ENCODE peak calls at places on chromosomes 7 and 10, in nine cellular contexts. One of them, this sample, is unnamed.

GRCh38 chr7:128726673-128727072 is 12.5 kb upstream of the CALU start:
- DNase-seq in GM23338: no peak
- DNase-seq in LoVo: no peak
- DNase-seq in naive thymus-derived CD8-positive, alpha-beta T cell: no peak
- DNase-seq in NCI-H774: no peak
- DNase-seq in GM12865: no peak
- DNase-seq in MCF 10A: no peak
- DNase-seq in LHCN-M2: no peak
- DNase-seq in fibroblast of lung: no peak
- DNase-seq in this sample: no peak

GRCh38 chr10:90912854-90913479 is 7.9 kb downstream of the ANKRD1 start:
- DNase-seq in fibroblast of lung: no peak
- DNase-seq in naive thymus-derived CD8-positive, alpha-beta T cell: no peak
- DNase-seq in GM12865: no peak
- DNase-seq in NCI-H774: no peak
- DNase-seq in MCF 10A: no peak
- DNase-seq in LoVo: no peak
- DNase-seq in LHCN-M2: no peak
- DNase-seq in GM23338: no peak
- DNase-seq in this sample: no peak

GRCh38 chr10:29127037-29127436 is 161.8 kb upstream of the LYZL1 start:
- DNase-seq in GM12865: no peak
- DNase-seq in fibroblast of lung: no peak
- DNase-seq in GM23338: no peak
- DNase-seq in naive thymus-derived CD8-positive, alpha-beta T cell: no peak
- DNase-seq in MCF 10A: no peak
- DNase-seq in LoVo: no peak
- DNase-seq in NCI-H774: no peak
- DNase-seq in LHCN-M2: no peak
- DNase-seq in this sample: no peak

GRCh38 chr7:121372376-121373024 is 23.6 kb downstream of the FAM3C start:
- DNase-seq in naive thymus-derived CD8-positive, alpha-beta T cell: no peak
- DNase-seq in fibroblast of lung: peak
- DNase-seq in LHCN-M2: peak
- DNase-seq in NCI-H774: no peak
- DNase-seq in GM12865: peak
- DNase-seq in GM23338: no peak
- DNase-seq in LoVo: no peak
- DNase-seq in MCF 10A: no peak
- DNase-seq in this sample: no peak

GRCh38 chr7:133513608-133514007 is 260.7 kb downstream of the EXOC4 start:
- DNase-seq in NCI-H774: no peak
- DNase-seq in naive thymus-derived CD8-positive, alpha-beta T cell: no peak
- DNase-seq in GM23338: no peak
- DNase-seq in LHCN-M2: peak
- DNase-seq in fibroblast of lung: peak
- DNase-seq in LoVo: no peak
- DNase-seq in MCF 10A: peak
- DNase-seq in GM12865: no peak
- DNase-seq in this sample: no peak

GRCh38 chr7:39017369-39017768 is 39.7 kb downstream of the POU6F2 start:
- DNase-seq in MCF 10A: no peak
- DNase-seq in LHCN-M2: no peak
- DNase-seq in GM12865: no peak
- DNase-seq in NCI-H774: no peak
- DNase-seq in fibroblast of lung: no peak
- DNase-seq in naive thymus-derived CD8-positive, alpha-beta T cell: no peak
- DNase-seq in LoVo: no peak
- DNase-seq in GM23338: peak
- DNase-seq in this sample: peak

GRCh38 chr7:29485376-29486190 is 78.1 kb upstream of the PRR15 start:
- DNase-seq in fibroblast of lung: no peak
- DNase-seq in GM23338: no peak
- DNase-seq in MCF 10A: no peak
- DNase-seq in LHCN-M2: no peak
- DNase-seq in GM12865: no peak
- DNase-seq in naive thymus-derived CD8-positive, alpha-beta T cell: no peak
- DNase-seq in NCI-H774: no peak
- DNase-seq in LoVo: no peak
- DNase-seq in this sample: no peak

GRCh38 chr7:44918029-44918428 is 32.7 kb upstream of the PURB start:
- DNase-seq in LHCN-M2: no peak
- DNase-seq in GM12865: no peak
- DNase-seq in fibroblast of lung: no peak
- DNase-seq in LoVo: no peak
- DNase-seq in NCI-H774: no peak
- DNase-seq in GM23338: no peak
- DNase-seq in naive thymus-derived CD8-positive, alpha-beta T cell: no peak
- DNase-seq in MCF 10A: no peak
- DNase-seq in this sample: no peak

GRCh38 chr7:23332881-23333612 is 33.9 kb downstream of the MALSU1 start:
- DNase-seq in LoVo: peak
- DNase-seq in LHCN-M2: peak
- DNase-seq in NCI-H774: peak
- DNase-seq in naive thymus-derived CD8-positive, alpha-beta T cell: no peak
- DNase-seq in MCF 10A: no peak
- DNase-seq in fibroblast of lung: peak
- DNase-seq in GM23338: no peak
- DNase-seq in GM12865: no peak
- DNase-seq in this sample: peak

GRCh38 chr7:73966062-73966940 is 61.7 kb upstream of the ELN start:
- DNase-seq in LoVo: no peak
- DNase-seq in fibroblast of lung: no peak
- DNase-seq in GM23338: no peak
- DNase-seq in NCI-H774: no peak
- DNase-seq in naive thymus-derived CD8-positive, alpha-beta T cell: no peak
- DNase-seq in LHCN-M2: no peak
- DNase-seq in GM12865: no peak
- DNase-seq in MCF 10A: no peak
- DNase-seq in this sample: no peak

GRCh38 chr7:27185013-27185707 is at the start of gene HOXA11:
- DNase-seq in NCI-H774: no peak
- DNase-seq in naive thymus-derived CD8-positive, alpha-beta T cell: no peak
- DNase-seq in MCF 10A: no peak
- DNase-seq in LoVo: peak
- DNase-seq in LHCN-M2: peak
- DNase-seq in fibroblast of lung: no peak
- DNase-seq in GM23338: no peak
- DNase-seq in GM12865: no peak
- DNase-seq in this sample: no peak

GRCh38 chr10:124417846-124418725 is 637 bp downstream of the OAT start:
- DNase-seq in LoVo: peak
- DNase-seq in MCF 10A: peak
- DNase-seq in naive thymus-derived CD8-positive, alpha-beta T cell: peak
- DNase-seq in GM23338: peak
- DNase-seq in NCI-H774: no peak
- DNase-seq in GM12865: peak
- DNase-seq in LHCN-M2: peak
- DNase-seq in fibroblast of lung: peak
- DNase-seq in this sample: peak

GRCh38 chr7:80312139-80312661 is 177.6 kb downstream of the GNAI1 start:
- DNase-seq in naive thymus-derived CD8-positive, alpha-beta T cell: peak
- DNase-seq in GM12865: no peak
- DNase-seq in LoVo: no peak
- DNase-seq in NCI-H774: peak
- DNase-seq in LHCN-M2: peak
- DNase-seq in fibroblast of lung: peak
- DNase-seq in GM23338: peak
- DNase-seq in MCF 10A: peak
- DNase-seq in this sample: peak

GRCh38 chr10:125146791-125147604 is 13.4 kb downstream of the CTBP2 start:
- DNase-seq in naive thymus-derived CD8-positive, alpha-beta T cell: no peak
- DNase-seq in fibroblast of lung: peak
- DNase-seq in MCF 10A: peak
- DNase-seq in GM23338: no peak
- DNase-seq in GM12865: no peak
- DNase-seq in LHCN-M2: peak
- DNase-seq in NCI-H774: no peak
- DNase-seq in LoVo: no peak
- DNase-seq in this sample: peak

GRCh38 chr10:11782793-11783557 is 40.2 kb upstream of the PROSER2 start:
- DNase-seq in NCI-H774: peak
- DNase-seq in MCF 10A: peak
- DNase-seq in GM12865: peak
- DNase-seq in LHCN-M2: peak
- DNase-seq in fibroblast of lung: peak
- DNase-seq in GM23338: peak
- DNase-seq in LoVo: peak
- DNase-seq in naive thymus-derived CD8-positive, alpha-beta T cell: peak
- DNase-seq in this sample: peak

GRCh38 chr10:61588770-61589211 is 73.9 kb upstream of the CABCOCO1 start:
- DNase-seq in GM12865: no peak
- DNase-seq in MCF 10A: no peak
- DNase-seq in NCI-H774: no peak
- DNase-seq in LHCN-M2: peak
- DNase-seq in fibroblast of lung: peak
- DNase-seq in naive thymus-derived CD8-positive, alpha-beta T cell: no peak
- DNase-seq in GM23338: no peak
- DNase-seq in LoVo: no peak
- DNase-seq in this sample: peak

GRCh38 chr7:1225462-1226154 is 7.1 kb upstream of the UNCX start:
- DNase-seq in naive thymus-derived CD8-positive, alpha-beta T cell: peak
- DNase-seq in fibroblast of lung: no peak
- DNase-seq in LHCN-M2: no peak
- DNase-seq in GM12865: no peak
- DNase-seq in NCI-H774: no peak
- DNase-seq in GM23338: peak
- DNase-seq in LoVo: no peak
- DNase-seq in MCF 10A: no peak
- DNase-seq in this sample: no peak

GRCh38 chr7:155581954-155582353 is 35.6 kb upstream of the CNPY1 start:
- DNase-seq in MCF 10A: no peak
- DNase-seq in LoVo: no peak
- DNase-seq in fibroblast of lung: no peak
- DNase-seq in GM12865: no peak
- DNase-seq in GM23338: no peak
- DNase-seq in naive thymus-derived CD8-positive, alpha-beta T cell: no peak
- DNase-seq in NCI-H774: no peak
- DNase-seq in LHCN-M2: no peak
- DNase-seq in this sample: no peak

GRCh38 chr7:69630292-69630691 is 32.0 kb downstream of the AUTS2 start:
- DNase-seq in GM12865: peak
- DNase-seq in LHCN-M2: no peak
- DNase-seq in fibroblast of lung: peak
- DNase-seq in GM23338: no peak
- DNase-seq in naive thymus-derived CD8-positive, alpha-beta T cell: no peak
- DNase-seq in LoVo: no peak
- DNase-seq in MCF 10A: no peak
- DNase-seq in NCI-H774: no peak
- DNase-seq in this sample: peak

GRCh38 chr10:72069751-72070501 is 18.4 kb downstream of the SPOCK2 start:
- DNase-seq in naive thymus-derived CD8-positive, alpha-beta T cell: no peak
- DNase-seq in fibroblast of lung: no peak
- DNase-seq in GM12865: no peak
- DNase-seq in MCF 10A: peak
- DNase-seq in GM23338: peak
- DNase-seq in NCI-H774: no peak
- DNase-seq in LHCN-M2: no peak
- DNase-seq in LoVo: no peak
- DNase-seq in this sample: no peak

GRCh38 chr10:131858118-131858515 is 42.7 kb upstream of the PPP2R2D start:
- DNase-seq in GM12865: no peak
- DNase-seq in NCI-H774: no peak
- DNase-seq in fibroblast of lung: no peak
- DNase-seq in MCF 10A: no peak
- DNase-seq in LHCN-M2: no peak
- DNase-seq in LoVo: no peak
- DNase-seq in naive thymus-derived CD8-positive, alpha-beta T cell: no peak
- DNase-seq in GM23338: no peak
- DNase-seq in this sample: no peak

GRCh38 chr10:50390302-50390701 is 139.0 kb upstream of the ASAH2 start:
- DNase-seq in NCI-H774: no peak
- DNase-seq in fibroblast of lung: no peak
- DNase-seq in MCF 10A: no peak
- DNase-seq in naive thymus-derived CD8-positive, alpha-beta T cell: no peak
- DNase-seq in LHCN-M2: no peak
- DNase-seq in GM12865: no peak
- DNase-seq in GM23338: no peak
- DNase-seq in LoVo: no peak
- DNase-seq in this sample: no peak

GRCh38 chr7:150875791-150876190 is 23.5 kb downstream of the AOC1 start:
- DNase-seq in LHCN-M2: no peak
- DNase-seq in GM12865: no peak
- DNase-seq in naive thymus-derived CD8-positive, alpha-beta T cell: no peak
- DNase-seq in LoVo: no peak
- DNase-seq in fibroblast of lung: no peak
- DNase-seq in MCF 10A: peak
- DNase-seq in GM23338: no peak
- DNase-seq in NCI-H774: no peak
- DNase-seq in this sample: no peak

GRCh38 chr7:44060948-44061644 is 4.3 kb downstream of the PGAM2 start:
- DNase-seq in LHCN-M2: no peak
- DNase-seq in fibroblast of lung: no peak
- DNase-seq in GM23338: no peak
- DNase-seq in GM12865: no peak
- DNase-seq in MCF 10A: no peak
- DNase-seq in NCI-H774: no peak
- DNase-seq in naive thymus-derived CD8-positive, alpha-beta T cell: no peak
- DNase-seq in LoVo: no peak
- DNase-seq in this sample: no peak

GRCh38 chr7:10696064-10696463 is 277.6 kb upstream of the PHF14 start:
- DNase-seq in NCI-H774: no peak
- DNase-seq in GM23338: no peak
- DNase-seq in LHCN-M2: no peak
- DNase-seq in LoVo: no peak
- DNase-seq in GM12865: no peak
- DNase-seq in fibroblast of lung: no peak
- DNase-seq in MCF 10A: no peak
- DNase-seq in naive thymus-derived CD8-positive, alpha-beta T cell: no peak
- DNase-seq in this sample: no peak

GRCh38 chr7:80284848-80285247 is 150.2 kb downstream of the GNAI1 start:
- DNase-seq in NCI-H774: no peak
- DNase-seq in fibroblast of lung: peak
- DNase-seq in GM23338: no peak
- DNase-seq in LoVo: no peak
- DNase-seq in GM12865: no peak
- DNase-seq in LHCN-M2: peak
- DNase-seq in naive thymus-derived CD8-positive, alpha-beta T cell: no peak
- DNase-seq in MCF 10A: peak
- DNase-seq in this sample: peak

GRCh38 chr10:23172846-23173548 is 19.1 kb upstream of the PTF1A start:
- DNase-seq in GM23338: peak
- DNase-seq in GM12865: no peak
- DNase-seq in LHCN-M2: no peak
- DNase-seq in naive thymus-derived CD8-positive, alpha-beta T cell: no peak
- DNase-seq in fibroblast of lung: no peak
- DNase-seq in LoVo: no peak
- DNase-seq in NCI-H774: no peak
- DNase-seq in MCF 10A: no peak
- DNase-seq in this sample: no peak

GRCh38 chr7:44223362-44224114 is 22.8 kb downstream of the YKT6 start:
- DNase-seq in MCF 10A: no peak
- DNase-seq in LHCN-M2: no peak
- DNase-seq in LoVo: no peak
- DNase-seq in GM12865: no peak
- DNase-seq in naive thymus-derived CD8-positive, alpha-beta T cell: no peak
- DNase-seq in GM23338: no peak
- DNase-seq in NCI-H774: peak
- DNase-seq in fibroblast of lung: no peak
- DNase-seq in this sample: no peak

GRCh38 chr7:26199301-26200112 is 1.0 kb downstream of the HNRNPA2B1 start:
- DNase-seq in GM23338: peak
- DNase-seq in NCI-H774: peak
- DNase-seq in GM12865: peak
- DNase-seq in naive thymus-derived CD8-positive, alpha-beta T cell: peak
- DNase-seq in LHCN-M2: peak
- DNase-seq in fibroblast of lung: peak
- DNase-seq in LoVo: no peak
- DNase-seq in MCF 10A: peak
- DNase-seq in this sample: no peak

GRCh38 chr10:86943316-86944030 is 13.9 kb downstream of the MMRN2 start:
- DNase-seq in fibroblast of lung: no peak
- DNase-seq in NCI-H774: no peak
- DNase-seq in naive thymus-derived CD8-positive, alpha-beta T cell: no peak
- DNase-seq in LHCN-M2: no peak
- DNase-seq in GM12865: no peak
- DNase-seq in GM23338: no peak
- DNase-seq in LoVo: no peak
- DNase-seq in MCF 10A: no peak
- DNase-seq in this sample: no peak

GRCh38 chr10:111080224-111080623 is 3.4 kb downstream of the ADRA2A start:
- DNase-seq in GM23338: no peak
- DNase-seq in LoVo: no peak
- DNase-seq in fibroblast of lung: no peak
- DNase-seq in GM12865: no peak
- DNase-seq in LHCN-M2: no peak
- DNase-seq in naive thymus-derived CD8-positive, alpha-beta T cell: no peak
- DNase-seq in NCI-H774: no peak
- DNase-seq in MCF 10A: no peak
- DNase-seq in this sample: no peak